ENCODE peak calls at places on chromosome 12, in ten cellular contexts. One of them, this sample, is unnamed.

GRCh38 chr12:59084758-59085383 is 164.6 kb upstream of the LRIG3 start:
- DNase-seq in HCT116: no peak
- DNase-seq in brain microvascular endothelial cell: no peak
- DNase-seq in tibial nerve: no peak
- DNase-seq in cardiac fibroblast: peak; percentile 33
- DNase-seq in cardiac muscle cell: peak; percentile 34
- DNase-seq in heart left ventricle: no peak
- DNase-seq in adipocyte: peak; percentile 73
- DNase-seq in lower leg skin: no peak
- DNase-seq in Caco-2: no peak
- DNase-seq in this sample: no peak

GRCh38 chr12:86261142-86261541 is 5.0 kb upstream of the MGAT4C start:
- DNase-seq in HCT116: no peak
- DNase-seq in brain microvascular endothelial cell: no peak
- DNase-seq in tibial nerve: no peak
- DNase-seq in cardiac fibroblast: peak; percentile 11
- DNase-seq in cardiac muscle cell: peak; percentile 22
- DNase-seq in heart left ventricle: no peak
- DNase-seq in adipocyte: peak; percentile 41
- DNase-seq in lower leg skin: no peak
- DNase-seq in Caco-2: no peak
- DNase-seq in this sample: peak; percentile 7

GRCh38 chr12:102454808-102455760 is 25.3 kb downstream of the IGF1 start:
- DNase-seq in HCT116: no peak
- DNase-seq in brain microvascular endothelial cell: no peak
- DNase-seq in tibial nerve: peak; percentile 26
- DNase-seq in cardiac fibroblast: peak; percentile 33
- DNase-seq in cardiac muscle cell: peak; percentile 51
- DNase-seq in heart left ventricle: peak; percentile 37
- DNase-seq in adipocyte: peak; percentile 97
- DNase-seq in lower leg skin: no peak
- DNase-seq in Caco-2: no peak
- DNase-seq in this sample: no peak

GRCh38 chr12:68746572-68747180 is 700 bp downstream of the SLC35E3 start:
- DNase-seq in HCT116: no peak
- DNase-seq in brain microvascular endothelial cell: peak; percentile 73
- DNase-seq in tibial nerve: peak; percentile 31
- DNase-seq in cardiac fibroblast: peak; percentile 75
- DNase-seq in cardiac muscle cell: peak; percentile 79
- DNase-seq in heart left ventricle: peak; percentile 60
- DNase-seq in adipocyte: peak; percentile 79
- DNase-seq in lower leg skin: peak; percentile 91
- DNase-seq in Caco-2: peak; percentile 58
- DNase-seq in this sample: no peak

GRCh38 chr12:131917139-131917710 is 11.9 kb upstream of the PUS1 start:
- DNase-seq in HCT116: no peak
- DNase-seq in brain microvascular endothelial cell: no peak
- DNase-seq in tibial nerve: no peak
- DNase-seq in cardiac fibroblast: no peak
- DNase-seq in cardiac muscle cell: no peak
- DNase-seq in heart left ventricle: no peak
- DNase-seq in adipocyte: no peak
- DNase-seq in lower leg skin: no peak
- DNase-seq in Caco-2: no peak
- DNase-seq in this sample: no peak

GRCh38 chr12:105928436-105928835 is 210.3 kb downstream of the NUAK1 start:
- DNase-seq in HCT116: no peak
- DNase-seq in brain microvascular endothelial cell: no peak
- DNase-seq in tibial nerve: no peak
- DNase-seq in cardiac fibroblast: no peak
- DNase-seq in cardiac muscle cell: no peak
- DNase-seq in heart left ventricle: no peak
- DNase-seq in adipocyte: no peak
- DNase-seq in lower leg skin: no peak
- DNase-seq in Caco-2: no peak
- DNase-seq in this sample: no peak

GRCh38 chr12:33794954-33795353 is 227.3 kb upstream of the ALG10 start:
- DNase-seq in HCT116: no peak
- DNase-seq in brain microvascular endothelial cell: no peak
- DNase-seq in tibial nerve: no peak
- DNase-seq in cardiac fibroblast: no peak
- DNase-seq in cardiac muscle cell: no peak
- DNase-seq in heart left ventricle: no peak
- DNase-seq in adipocyte: no peak
- DNase-seq in lower leg skin: no peak
- DNase-seq in Caco-2: no peak
- DNase-seq in this sample: no peak

GRCh38 chr12:117692512-117692911 is 276.3 kb downstream of the KSR2 start:
- DNase-seq in HCT116: no peak
- DNase-seq in brain microvascular endothelial cell: no peak
- DNase-seq in tibial nerve: no peak
- DNase-seq in cardiac fibroblast: no peak
- DNase-seq in cardiac muscle cell: no peak
- DNase-seq in heart left ventricle: no peak
- DNase-seq in adipocyte: no peak
- DNase-seq in lower leg skin: no peak
- DNase-seq in Caco-2: no peak
- DNase-seq in this sample: no peak

GRCh38 chr12:131903270-131904255 is 9.1 kb downstream of the ULK1 start:
- DNase-seq in HCT116: no peak
- DNase-seq in brain microvascular endothelial cell: no peak
- DNase-seq in tibial nerve: no peak
- DNase-seq in cardiac fibroblast: no peak
- DNase-seq in cardiac muscle cell: no peak
- DNase-seq in heart left ventricle: no peak
- DNase-seq in adipocyte: no peak
- DNase-seq in lower leg skin: no peak
- DNase-seq in Caco-2: no peak
- DNase-seq in this sample: no peak

GRCh38 chr12:104280703-104281458 is 22.7 kb upstream of the EID3 start:
- DNase-seq in HCT116: peak; percentile 68
- DNase-seq in brain microvascular endothelial cell: peak; percentile 87
- DNase-seq in tibial nerve: no peak
- DNase-seq in cardiac fibroblast: peak; percentile 91
- DNase-seq in cardiac muscle cell: peak; percentile 91
- DNase-seq in heart left ventricle: no peak
- DNase-seq in adipocyte: peak; percentile 92
- DNase-seq in lower leg skin: no peak
- DNase-seq in Caco-2: no peak
- DNase-seq in this sample: peak; percentile 71

GRCh38 chr12:25829192-25829591 is 129.3 kb upstream of the RASSF8 start:
- DNase-seq in HCT116: no peak
- DNase-seq in brain microvascular endothelial cell: peak; percentile 95
- DNase-seq in tibial nerve: peak; percentile 16
- DNase-seq in cardiac fibroblast: peak; percentile 99
- DNase-seq in cardiac muscle cell: peak; percentile 98
- DNase-seq in heart left ventricle: no peak
- DNase-seq in adipocyte: peak; percentile 98
- DNase-seq in lower leg skin: no peak
- DNase-seq in Caco-2: no peak
- DNase-seq in this sample: peak; percentile 96

GRCh38 chr12:20320552-20320951 is 47.8 kb upstream of the PDE3A start:
- DNase-seq in HCT116: no peak
- DNase-seq in brain microvascular endothelial cell: no peak
- DNase-seq in tibial nerve: no peak
- DNase-seq in cardiac fibroblast: no peak
- DNase-seq in cardiac muscle cell: no peak
- DNase-seq in heart left ventricle: no peak
- DNase-seq in adipocyte: no peak
- DNase-seq in lower leg skin: no peak
- DNase-seq in Caco-2: no peak
- DNase-seq in this sample: no peak

GRCh38 chr12:76219806-76220205 is 128.4 kb downstream of the BBS10 start:
- DNase-seq in HCT116: no peak
- DNase-seq in brain microvascular endothelial cell: no peak
- DNase-seq in tibial nerve: no peak
- DNase-seq in cardiac fibroblast: no peak
- DNase-seq in cardiac muscle cell: no peak
- DNase-seq in heart left ventricle: no peak
- DNase-seq in adipocyte: no peak
- DNase-seq in lower leg skin: no peak
- DNase-seq in Caco-2: no peak
- DNase-seq in this sample: no peak

GRCh38 chr12:115343601-115344000 is 659.6 kb upstream of the TBX3 start:
- DNase-seq in HCT116: no peak
- DNase-seq in brain microvascular endothelial cell: no peak
- DNase-seq in tibial nerve: no peak
- DNase-seq in cardiac fibroblast: no peak
- DNase-seq in cardiac muscle cell: no peak
- DNase-seq in heart left ventricle: no peak
- DNase-seq in adipocyte: no peak
- DNase-seq in lower leg skin: no peak
- DNase-seq in Caco-2: no peak
- DNase-seq in this sample: no peak

DNA sequence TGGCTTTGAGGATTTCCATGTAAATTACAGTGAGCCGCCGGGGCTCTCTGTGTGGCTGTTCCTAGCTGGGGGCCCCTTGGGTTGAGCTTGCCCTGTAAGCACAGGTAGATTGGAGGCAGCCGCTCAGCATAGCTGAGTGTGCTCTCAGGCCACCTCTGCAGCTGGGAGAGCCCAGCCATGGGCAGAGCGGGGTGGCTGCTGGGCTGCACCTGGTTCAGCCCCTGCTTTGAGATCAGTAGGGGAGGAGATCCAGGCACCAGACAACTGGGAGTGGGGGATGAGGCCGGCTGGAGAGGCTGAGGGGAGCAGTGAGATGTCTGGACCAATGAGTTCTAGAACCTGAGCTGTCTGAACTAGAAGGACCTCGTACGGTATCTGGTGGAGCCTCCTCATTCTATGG is 44.8 kb downstream of the CACNA1C start:
- DNase-seq in HCT116: no peak
- DNase-seq in brain microvascular endothelial cell: no peak
- DNase-seq in tibial nerve: no peak
- DNase-seq in cardiac fibroblast: no peak
- DNase-seq in cardiac muscle cell: no peak
- DNase-seq in heart left ventricle: no peak
- DNase-seq in adipocyte: no peak
- DNase-seq in lower leg skin: no peak
- DNase-seq in Caco-2: no peak
- DNase-seq in this sample: no peak
- H3K4me3 ChIP-seq in HCT116: no peak overlapping the region
- H3K4me3 ChIP-seq in brain microvascular endothelial cell: no peak overlapping the region
- H3K4me3 ChIP-seq in tibial nerve: no peak overlapping the region
- H3K4me3 ChIP-seq in cardiac fibroblast: no peak overlapping the region
- H3K4me3 ChIP-seq in cardiac muscle cell: no peak overlapping the region
- H3K4me3 ChIP-seq in heart left ventricle: no peak overlapping the region
- H3K4me3 ChIP-seq in adipocyte: no peak overlapping the region
- H3K4me3 ChIP-seq in lower leg skin: no peak overlapping the region
- H3K4me3 ChIP-seq in Caco-2: no peak overlapping the region
- H3K4me3 ChIP-seq in this sample: no peak overlapping the region

DNA sequence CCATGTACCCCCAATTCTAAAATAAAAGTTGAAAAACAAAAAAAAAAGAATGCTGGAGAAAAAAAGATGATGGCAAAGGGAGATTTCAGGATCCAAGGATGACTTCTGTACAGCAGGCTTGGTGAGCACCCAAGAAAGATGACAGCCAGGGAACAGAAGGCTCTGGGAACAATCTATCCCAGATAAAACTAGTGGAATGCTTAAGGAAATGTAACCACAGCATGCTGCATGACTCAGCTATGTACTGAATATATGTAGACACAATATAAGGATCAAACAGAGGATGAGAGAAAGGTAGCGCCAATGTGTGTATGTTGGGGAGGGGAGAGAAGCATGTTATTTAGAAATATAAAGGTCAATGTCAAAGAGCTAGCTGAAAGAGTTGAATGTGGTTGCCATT is 123.7 kb upstream of the TMTC1 start:
- DNase-seq in HCT116: no peak
- DNase-seq in brain microvascular endothelial cell: peak; percentile 11
- DNase-seq in tibial nerve: no peak
- DNase-seq in cardiac fibroblast: peak; percentile 31
- DNase-seq in cardiac muscle cell: peak; percentile 64
- DNase-seq in heart left ventricle: no peak
- DNase-seq in adipocyte: no peak
- DNase-seq in lower leg skin: no peak
- DNase-seq in Caco-2: no peak
- DNase-seq in this sample: no peak
- H3K4me3 ChIP-seq in HCT116: no peak overlapping the region
- H3K4me3 ChIP-seq in brain microvascular endothelial cell: no peak overlapping the region
- H3K4me3 ChIP-seq in tibial nerve: no peak overlapping the region
- H3K4me3 ChIP-seq in cardiac fibroblast: no peak overlapping the region
- H3K4me3 ChIP-seq in cardiac muscle cell: no peak overlapping the region
- H3K4me3 ChIP-seq in heart left ventricle: no peak overlapping the region
- H3K4me3 ChIP-seq in adipocyte: no peak overlapping the region
- H3K4me3 ChIP-seq in lower leg skin: no peak overlapping the region
- H3K4me3 ChIP-seq in Caco-2: no peak overlapping the region
- H3K4me3 ChIP-seq in this sample: no peak overlapping the region

GRCh38 chr12:6211421-6211869 is 11.2 kb downstream of the CD9 start:
- DNase-seq in HCT116: no peak
- DNase-seq in brain microvascular endothelial cell: peak; percentile 25
- DNase-seq in tibial nerve: no peak
- DNase-seq in cardiac fibroblast: peak; percentile 31
- DNase-seq in cardiac muscle cell: no peak
- DNase-seq in heart left ventricle: no peak
- DNase-seq in adipocyte: peak; percentile 87
- DNase-seq in lower leg skin: no peak
- DNase-seq in Caco-2: no peak
- DNase-seq in this sample: no peak

GRCh38 chr12:6215120-6215807 is 15.1 kb downstream of the CD9 start:
- DNase-seq in HCT116: no peak
- DNase-seq in brain microvascular endothelial cell: no peak
- DNase-seq in tibial nerve: no peak
- DNase-seq in cardiac fibroblast: no peak
- DNase-seq in cardiac muscle cell: no peak
- DNase-seq in heart left ventricle: no peak
- DNase-seq in adipocyte: no peak
- DNase-seq in lower leg skin: no peak
- DNase-seq in Caco-2: no peak
- DNase-seq in this sample: no peak

GRCh38 chr12:6214633-6215032 is 14.4 kb downstream of the CD9 start:
- DNase-seq in HCT116: no peak
- DNase-seq in brain microvascular endothelial cell: no peak
- DNase-seq in tibial nerve: no peak
- DNase-seq in cardiac fibroblast: no peak
- DNase-seq in cardiac muscle cell: no peak
- DNase-seq in heart left ventricle: no peak
- DNase-seq in adipocyte: no peak
- DNase-seq in lower leg skin: no peak
- DNase-seq in Caco-2: no peak
- DNase-seq in this sample: no peak

GRCh38 chr12:6213969-6214368 is 13.8 kb downstream of the CD9 start:
- DNase-seq in HCT116: no peak
- DNase-seq in brain microvascular endothelial cell: no peak
- DNase-seq in tibial nerve: no peak
- DNase-seq in cardiac fibroblast: no peak
- DNase-seq in cardiac muscle cell: no peak
- DNase-seq in heart left ventricle: no peak
- DNase-seq in adipocyte: no peak
- DNase-seq in lower leg skin: no peak
- DNase-seq in Caco-2: no peak
- DNase-seq in this sample: no peak

GRCh38 chr12:6212086-6212485 is 11.9 kb downstream of the CD9 start:
- DNase-seq in HCT116: no peak
- DNase-seq in brain microvascular endothelial cell: no peak
- DNase-seq in tibial nerve: no peak
- DNase-seq in cardiac fibroblast: no peak
- DNase-seq in cardiac muscle cell: no peak
- DNase-seq in heart left ventricle: no peak
- DNase-seq in adipocyte: peak; percentile 52
- DNase-seq in lower leg skin: no peak
- DNase-seq in Caco-2: no peak
- DNase-seq in this sample: no peak
- H3K4me3 ChIP-seq in HCT116: no peak overlapping the region
- H3K4me3 ChIP-seq in brain microvascular endothelial cell: no peak overlapping the region
- H3K4me3 ChIP-seq in tibial nerve: no peak overlapping the region
- H3K4me3 ChIP-seq in cardiac fibroblast: no peak overlapping the region
- H3K4me3 ChIP-seq in cardiac muscle cell: no peak overlapping the region
- H3K4me3 ChIP-seq in heart left ventricle: no peak overlapping the region
- H3K4me3 ChIP-seq in adipocyte: no peak overlapping the region
- H3K4me3 ChIP-seq in lower leg skin: no peak overlapping the region
- H3K4me3 ChIP-seq in Caco-2: no peak overlapping the region
- H3K4me3 ChIP-seq in this sample: no peak overlapping the region

GRCh38 chr12:88893801-88894200 is 313.5 kb upstream of the KITLG start:
- DNase-seq in HCT116: no peak
- DNase-seq in brain microvascular endothelial cell: no peak
- DNase-seq in tibial nerve: no peak
- DNase-seq in cardiac fibroblast: no peak
- DNase-seq in cardiac muscle cell: no peak
- DNase-seq in heart left ventricle: no peak
- DNase-seq in adipocyte: peak; percentile 14
- DNase-seq in lower leg skin: no peak
- DNase-seq in Caco-2: no peak
- DNase-seq in this sample: no peak
- H3K4me3 ChIP-seq in HCT116: no peak overlapping the region
- H3K4me3 ChIP-seq in brain microvascular endothelial cell: no peak overlapping the region
- H3K4me3 ChIP-seq in tibial nerve: no peak overlapping the region
- H3K4me3 ChIP-seq in cardiac fibroblast: no peak overlapping the region
- H3K4me3 ChIP-seq in cardiac muscle cell: no peak overlapping the region
- H3K4me3 ChIP-seq in heart left ventricle: no peak overlapping the region
- H3K4me3 ChIP-seq in adipocyte: no peak overlapping the region
- H3K4me3 ChIP-seq in lower leg skin: no peak overlapping the region
- H3K4me3 ChIP-seq in Caco-2: no peak overlapping the region
- H3K4me3 ChIP-seq in this sample: no peak overlapping the region